ENCODE peak calls at places on chromosome 1, in four cellular contexts. P is AG04450, R is fibroblast of the conjunctiva, T is mesenteric fat pad. Y is an unnamed sample.

GRCh38 chr1:230878584-230878975 is 10.3 kb upstream of the C1orf198 start:
- DNase-seq in P (peak), R (peak), T (no peak), Y (no peak)

GRCh38 chr1:28421744-28422143 is 52.2 kb downstream of the PHACTR4 start:
- DNase-seq in P (no peak), R (no peak), T (no peak), Y (no peak)

GRCh38 chr1:86757272-86757984 is 53.1 kb downstream of the SH3GLB1 start:
- DNase-seq in P (no peak), R (no peak), T (no peak), Y (peak)

GRCh38 chr1:17244826-17245740 is 3.8 kb upstream of the PADI3 start:
- DNase-seq in P (no peak), R (no peak), T (no peak), Y (peak)

GRCh38 chr1:1554926-1555915 is 14.8 kb upstream of the TMEM240 start:
- DNase-seq in P (no peak), R (peak), T (no peak), Y (no peak)

GRCh38 chr1:93804412-93804811 is 74.6 kb downstream of the DNTTIP2 start:
- DNase-seq in P (peak), R (peak), T (no peak), Y (no peak)

GRCh38 chr1:162854245-162854860 is 6.6 kb downstream of the CCDC190 start:
- DNase-seq in P (peak), R (peak), T (no peak), Y (no peak)

GRCh38 chr1:16122361-16122881 is 33.4 kb downstream of the EPHA2 start:
- DNase-seq in P (no peak), R (no peak), T (no peak), Y (no peak)